ENCODE peak calls at places on chromosomes 5 and 9, in ten cellular contexts. One of them, this sample, is unnamed.

GRCh38 chr5:172002310-172002709 is 4.1 kb downstream of the FBXW11 start:
- DNase-seq in H54: no peak
- DNase-seq in breast epithelium: no peak
- DNase-seq in aorta: no peak
- DNase-seq in NCI-H774: no peak
- DNase-seq in neuronal stem cell: no peak
- DNase-seq in NCI-H1436 treated with DMSO at 0.1 percent for 48 hours: no peak
- DNase-seq in CD4-positive, CD25-positive, alpha-beta regulatory T cell: no peak
- DNase-seq in brain microvascular endothelial cell: no peak
- DNase-seq in retinal pigment epithelial cell: no peak
- DNase-seq in this sample: no peak

GRCh38 chr5:53201746-53202145 is 92.2 kb upstream of the MOCS2 start:
- DNase-seq in NCI-H1436 treated with DMSO at 0.1 percent for 48 hours: no peak
- DNase-seq in CD4-positive, CD25-positive, alpha-beta regulatory T cell: no peak
- DNase-seq in breast epithelium: no peak
- DNase-seq in neuronal stem cell: no peak
- DNase-seq in retinal pigment epithelial cell: no peak
- DNase-seq in aorta: no peak
- DNase-seq in NCI-H774: no peak
- DNase-seq in H54: no peak
- DNase-seq in brain microvascular endothelial cell: no peak
- DNase-seq in this sample: no peak

GRCh38 chr9:137461663-137462395 is 2.7 kb upstream of the NSMF start:
- DNase-seq in neuronal stem cell: no peak
- DNase-seq in retinal pigment epithelial cell: no peak
- DNase-seq in CD4-positive, CD25-positive, alpha-beta regulatory T cell: peak; percentile 77
- DNase-seq in aorta: peak; percentile 73
- DNase-seq in brain microvascular endothelial cell: no peak
- DNase-seq in H54: no peak
- DNase-seq in NCI-H774: no peak
- DNase-seq in breast epithelium: no peak
- DNase-seq in NCI-H1436 treated with DMSO at 0.1 percent for 48 hours: no peak
- DNase-seq in this sample: peak; percentile 89

GRCh38 chr5:149497357-149497756 is 53.9 kb downstream of the CSNK1A1 start:
- DNase-seq in brain microvascular endothelial cell: peak; percentile 56
- DNase-seq in breast epithelium: no peak
- DNase-seq in CD4-positive, CD25-positive, alpha-beta regulatory T cell: no peak
- DNase-seq in NCI-H774: no peak
- DNase-seq in H54: no peak
- DNase-seq in retinal pigment epithelial cell: no peak
- DNase-seq in neuronal stem cell: no peak
- DNase-seq in aorta: no peak
- DNase-seq in NCI-H1436 treated with DMSO at 0.1 percent for 48 hours: no peak
- DNase-seq in this sample: no peak

GRCh38 chr5:134371834-134372340 is 518 bp downstream of the UBE2B start:
- DNase-seq in breast epithelium: peak; percentile 60
- DNase-seq in NCI-H774: no peak
- DNase-seq in CD4-positive, CD25-positive, alpha-beta regulatory T cell: peak; percentile 10
- DNase-seq in aorta: peak; percentile 77
- DNase-seq in brain microvascular endothelial cell: peak; percentile 22
- DNase-seq in NCI-H1436 treated with DMSO at 0.1 percent for 48 hours: no peak
- DNase-seq in retinal pigment epithelial cell: peak; percentile 18
- DNase-seq in neuronal stem cell: peak; percentile 65
- DNase-seq in H54: peak; percentile 12
- DNase-seq in this sample: peak; percentile 26

GRCh38 chr5:100772011-100772410 is 131.1 kb downstream of the ST8SIA4 start:
- DNase-seq in breast epithelium: no peak
- DNase-seq in retinal pigment epithelial cell: no peak
- DNase-seq in CD4-positive, CD25-positive, alpha-beta regulatory T cell: no peak
- DNase-seq in aorta: no peak
- DNase-seq in brain microvascular endothelial cell: no peak
- DNase-seq in H54: no peak
- DNase-seq in neuronal stem cell: no peak
- DNase-seq in NCI-H1436 treated with DMSO at 0.1 percent for 48 hours: peak; percentile 9
- DNase-seq in NCI-H774: no peak
- DNase-seq in this sample: no peak

GRCh38 chr5:18003312-18003711 is 369.1 kb downstream of the TAF11L14 start:
- DNase-seq in NCI-H1436 treated with DMSO at 0.1 percent for 48 hours: no peak
- DNase-seq in CD4-positive, CD25-positive, alpha-beta regulatory T cell: no peak
- DNase-seq in retinal pigment epithelial cell: no peak
- DNase-seq in neuronal stem cell: no peak
- DNase-seq in brain microvascular endothelial cell: no peak
- DNase-seq in NCI-H774: no peak
- DNase-seq in aorta: no peak
- DNase-seq in breast epithelium: no peak
- DNase-seq in H54: no peak
- DNase-seq in this sample: no peak

GRCh38 chr9:36499156-36499886 is 73.4 kb upstream of the MELK start:
- DNase-seq in retinal pigment epithelial cell: no peak
- DNase-seq in breast epithelium: no peak
- DNase-seq in H54: no peak
- DNase-seq in CD4-positive, CD25-positive, alpha-beta regulatory T cell: no peak
- DNase-seq in aorta: no peak
- DNase-seq in NCI-H774: no peak
- DNase-seq in neuronal stem cell: peak; percentile 26
- DNase-seq in brain microvascular endothelial cell: no peak
- DNase-seq in NCI-H1436 treated with DMSO at 0.1 percent for 48 hours: peak; percentile 81
- DNase-seq in this sample: no peak

GRCh38 chr5:126597156-126597555 is 2.1 kb upstream of the ALDH7A1 start:
- DNase-seq in aorta: no peak
- DNase-seq in breast epithelium: no peak
- DNase-seq in CD4-positive, CD25-positive, alpha-beta regulatory T cell: no peak
- DNase-seq in NCI-H1436 treated with DMSO at 0.1 percent for 48 hours: no peak
- DNase-seq in retinal pigment epithelial cell: no peak
- DNase-seq in neuronal stem cell: no peak
- DNase-seq in NCI-H774: no peak
- DNase-seq in brain microvascular endothelial cell: peak; percentile 72
- DNase-seq in H54: no peak
- DNase-seq in this sample: no peak

GRCh38 chr9:126377521-126377920 is 50.9 kb downstream of the MVB12B start:
- DNase-seq in brain microvascular endothelial cell: no peak
- DNase-seq in NCI-H1436 treated with DMSO at 0.1 percent for 48 hours: no peak
- DNase-seq in neuronal stem cell: no peak
- DNase-seq in NCI-H774: no peak
- DNase-seq in retinal pigment epithelial cell: no peak
- DNase-seq in breast epithelium: no peak
- DNase-seq in aorta: no peak
- DNase-seq in H54: no peak
- DNase-seq in CD4-positive, CD25-positive, alpha-beta regulatory T cell: no peak
- DNase-seq in this sample: no peak

GRCh38 chr9:100601216-100601615 is 23.3 kb downstream of the CAVIN4 start:
- DNase-seq in brain microvascular endothelial cell: peak; percentile 44
- DNase-seq in NCI-H774: peak; percentile 62
- DNase-seq in H54: peak; percentile 63
- DNase-seq in aorta: no peak
- DNase-seq in CD4-positive, CD25-positive, alpha-beta regulatory T cell: no peak
- DNase-seq in neuronal stem cell: no peak
- DNase-seq in NCI-H1436 treated with DMSO at 0.1 percent for 48 hours: no peak
- DNase-seq in retinal pigment epithelial cell: no peak
- DNase-seq in breast epithelium: no peak
- DNase-seq in this sample: peak; percentile 51

GRCh38 chr5:40258205-40258604 is 421.5 kb upstream of the PTGER4 start:
- DNase-seq in retinal pigment epithelial cell: no peak
- DNase-seq in NCI-H774: no peak
- DNase-seq in breast epithelium: no peak
- DNase-seq in CD4-positive, CD25-positive, alpha-beta regulatory T cell: no peak
- DNase-seq in aorta: no peak
- DNase-seq in neuronal stem cell: no peak
- DNase-seq in NCI-H1436 treated with DMSO at 0.1 percent for 48 hours: no peak
- DNase-seq in H54: no peak
- DNase-seq in brain microvascular endothelial cell: no peak
- DNase-seq in this sample: no peak

GRCh38 chr9:91392435-91392834 is 30.7 kb upstream of the AUH start:
- DNase-seq in NCI-H1436 treated with DMSO at 0.1 percent for 48 hours: no peak
- DNase-seq in breast epithelium: no peak
- DNase-seq in aorta: no peak
- DNase-seq in brain microvascular endothelial cell: no peak
- DNase-seq in CD4-positive, CD25-positive, alpha-beta regulatory T cell: no peak
- DNase-seq in neuronal stem cell: no peak
- DNase-seq in H54: no peak
- DNase-seq in retinal pigment epithelial cell: no peak
- DNase-seq in NCI-H774: no peak
- DNase-seq in this sample: no peak

GRCh38 chr9:76664120-76664519 is 100.1 kb upstream of the PCA3 start:
- DNase-seq in neuronal stem cell: no peak
- DNase-seq in NCI-H774: no peak
- DNase-seq in aorta: no peak
- DNase-seq in CD4-positive, CD25-positive, alpha-beta regulatory T cell: no peak
- DNase-seq in H54: no peak
- DNase-seq in NCI-H1436 treated with DMSO at 0.1 percent for 48 hours: no peak
- DNase-seq in brain microvascular endothelial cell: no peak
- DNase-seq in retinal pigment epithelial cell: no peak
- DNase-seq in breast epithelium: no peak
- DNase-seq in this sample: no peak

GRCh38 chr5:57843016-57843402 is 360.4 kb upstream of the ACTBL2 start:
- DNase-seq in aorta: no peak
- DNase-seq in H54: no peak
- DNase-seq in CD4-positive, CD25-positive, alpha-beta regulatory T cell: no peak
- DNase-seq in brain microvascular endothelial cell: no peak
- DNase-seq in NCI-H774: no peak
- DNase-seq in retinal pigment epithelial cell: peak; percentile 90
- DNase-seq in breast epithelium: no peak
- DNase-seq in neuronal stem cell: no peak
- DNase-seq in NCI-H1436 treated with DMSO at 0.1 percent for 48 hours: no peak
- DNase-seq in this sample: no peak

GRCh38 chr9:130933114-130934046 is 5.7 kb downstream of the FIBCD1 start:
- DNase-seq in breast epithelium: no peak
- DNase-seq in brain microvascular endothelial cell: peak; percentile 69
- DNase-seq in aorta: no peak
- DNase-seq in H54: peak; percentile 53
- DNase-seq in retinal pigment epithelial cell: no peak
- DNase-seq in NCI-H774: no peak
- DNase-seq in CD4-positive, CD25-positive, alpha-beta regulatory T cell: no peak
- DNase-seq in neuronal stem cell: no peak
- DNase-seq in NCI-H1436 treated with DMSO at 0.1 percent for 48 hours: no peak
- DNase-seq in this sample: no peak

GRCh38 chr5:61603211-61603908 is 271.3 kb downstream of the ZSWIM6 start:
- DNase-seq in neuronal stem cell: no peak
- DNase-seq in breast epithelium: no peak
- DNase-seq in NCI-H1436 treated with DMSO at 0.1 percent for 48 hours: no peak
- DNase-seq in aorta: peak; percentile 48
- DNase-seq in CD4-positive, CD25-positive, alpha-beta regulatory T cell: no peak
- DNase-seq in NCI-H774: no peak
- DNase-seq in H54: no peak
- DNase-seq in brain microvascular endothelial cell: no peak
- DNase-seq in retinal pigment epithelial cell: no peak
- DNase-seq in this sample: no peak

GRCh38 chr9:133528001-133528886 is 3.5 kb upstream of the MYMK start:
- DNase-seq in NCI-H774: no peak
- DNase-seq in breast epithelium: no peak
- DNase-seq in CD4-positive, CD25-positive, alpha-beta regulatory T cell: no peak
- DNase-seq in brain microvascular endothelial cell: no peak
- DNase-seq in aorta: no peak
- DNase-seq in neuronal stem cell: no peak
- DNase-seq in retinal pigment epithelial cell: no peak
- DNase-seq in H54: no peak
- DNase-seq in NCI-H1436 treated with DMSO at 0.1 percent for 48 hours: no peak
- DNase-seq in this sample: no peak

GRCh38 chr9:93830224-93830596 is 124.9 kb downstream of the BARX1 start:
- DNase-seq in brain microvascular endothelial cell: no peak
- DNase-seq in aorta: no peak
- DNase-seq in NCI-H1436 treated with DMSO at 0.1 percent for 48 hours: no peak
- DNase-seq in H54: no peak
- DNase-seq in breast epithelium: no peak
- DNase-seq in CD4-positive, CD25-positive, alpha-beta regulatory T cell: no peak
- DNase-seq in NCI-H774: no peak
- DNase-seq in retinal pigment epithelial cell: no peak
- DNase-seq in neuronal stem cell: no peak
- DNase-seq in this sample: no peak

GRCh38 chr5:116572375-116573278 is 2.0 kb downstream of the SEMA6A start:
- DNase-seq in aorta: peak; percentile 52
- DNase-seq in NCI-H1436 treated with DMSO at 0.1 percent for 48 hours: no peak
- DNase-seq in neuronal stem cell: peak; percentile 54
- DNase-seq in CD4-positive, CD25-positive, alpha-beta regulatory T cell: no peak
- DNase-seq in brain microvascular endothelial cell: no peak
- DNase-seq in breast epithelium: peak; percentile 57
- DNase-seq in NCI-H774: no peak
- DNase-seq in H54: no peak
- DNase-seq in retinal pigment epithelial cell: no peak
- DNase-seq in this sample: no peak

GRCh38 chr5:163248856-163249255 is 188.5 kb upstream of the CCNG1 start:
- DNase-seq in CD4-positive, CD25-positive, alpha-beta regulatory T cell: no peak
- DNase-seq in breast epithelium: no peak
- DNase-seq in retinal pigment epithelial cell: no peak
- DNase-seq in brain microvascular endothelial cell: no peak
- DNase-seq in aorta: no peak
- DNase-seq in neuronal stem cell: no peak
- DNase-seq in H54: no peak
- DNase-seq in NCI-H1436 treated with DMSO at 0.1 percent for 48 hours: no peak
- DNase-seq in NCI-H774: no peak
- DNase-seq in this sample: no peak

GRCh38 chr9:124782661-124783574 is 6.0 kb downstream of the OLFML2A start:
- DNase-seq in NCI-H1436 treated with DMSO at 0.1 percent for 48 hours: no peak
- DNase-seq in CD4-positive, CD25-positive, alpha-beta regulatory T cell: no peak
- DNase-seq in H54: no peak
- DNase-seq in retinal pigment epithelial cell: no peak
- DNase-seq in brain microvascular endothelial cell: no peak
- DNase-seq in NCI-H774: no peak
- DNase-seq in breast epithelium: peak; percentile 34
- DNase-seq in aorta: no peak
- DNase-seq in neuronal stem cell: no peak
- DNase-seq in this sample: peak; percentile 6

GRCh38 chr9:134495881-134496412 is 145.7 kb upstream of the COL5A1 start:
- DNase-seq in CD4-positive, CD25-positive, alpha-beta regulatory T cell: no peak
- DNase-seq in neuronal stem cell: no peak
- DNase-seq in brain microvascular endothelial cell: no peak
- DNase-seq in NCI-H1436 treated with DMSO at 0.1 percent for 48 hours: no peak
- DNase-seq in aorta: peak; percentile 39
- DNase-seq in retinal pigment epithelial cell: no peak
- DNase-seq in breast epithelium: no peak
- DNase-seq in NCI-H774: no peak
- DNase-seq in H54: no peak
- DNase-seq in this sample: no peak

GRCh38 chr9:3858961-3859360 is 333.2 kb upstream of the RFX3 start:
- DNase-seq in brain microvascular endothelial cell: no peak
- DNase-seq in CD4-positive, CD25-positive, alpha-beta regulatory T cell: no peak
- DNase-seq in NCI-H1436 treated with DMSO at 0.1 percent for 48 hours: no peak
- DNase-seq in H54: no peak
- DNase-seq in NCI-H774: no peak
- DNase-seq in retinal pigment epithelial cell: no peak
- DNase-seq in neuronal stem cell: no peak
- DNase-seq in breast epithelium: no peak
- DNase-seq in aorta: no peak
- DNase-seq in this sample: no peak

GRCh38 chr9:134629586-134630392 is 11.8 kb upstream of the COL5A1 start:
- DNase-seq in brain microvascular endothelial cell: no peak
- DNase-seq in neuronal stem cell: no peak
- DNase-seq in CD4-positive, CD25-positive, alpha-beta regulatory T cell: no peak
- DNase-seq in H54: no peak
- DNase-seq in aorta: peak; percentile 69
- DNase-seq in NCI-H1436 treated with DMSO at 0.1 percent for 48 hours: no peak
- DNase-seq in breast epithelium: peak; percentile 38
- DNase-seq in retinal pigment epithelial cell: no peak
- DNase-seq in NCI-H774: no peak
- DNase-seq in this sample: no peak

GRCh38 chr9:131661954-131662621 is 77.8 kb downstream of the RAPGEF1 start:
- DNase-seq in breast epithelium: no peak
- DNase-seq in retinal pigment epithelial cell: no peak
- DNase-seq in NCI-H1436 treated with DMSO at 0.1 percent for 48 hours: no peak
- DNase-seq in brain microvascular endothelial cell: no peak
- DNase-seq in H54: no peak
- DNase-seq in NCI-H774: no peak
- DNase-seq in neuronal stem cell: no peak
- DNase-seq in aorta: no peak
- DNase-seq in CD4-positive, CD25-positive, alpha-beta regulatory T cell: peak; percentile 44
- DNase-seq in this sample: peak; percentile 58

GRCh38 chr9:113516840-113517577 is 53.5 kb downstream of the RGS3 start:
- DNase-seq in H54: no peak
- DNase-seq in NCI-H1436 treated with DMSO at 0.1 percent for 48 hours: no peak
- DNase-seq in brain microvascular endothelial cell: no peak
- DNase-seq in retinal pigment epithelial cell: no peak
- DNase-seq in breast epithelium: no peak
- DNase-seq in aorta: no peak
- DNase-seq in NCI-H774: no peak
- DNase-seq in CD4-positive, CD25-positive, alpha-beta regulatory T cell: peak; percentile 24
- DNase-seq in neuronal stem cell: no peak
- DNase-seq in this sample: peak; percentile 85

GRCh38 chr5:109707531-109707930 is 17.8 kb downstream of the MAN2A1 start:
- DNase-seq in H54: no peak
- DNase-seq in aorta: no peak
- DNase-seq in retinal pigment epithelial cell: no peak
- DNase-seq in brain microvascular endothelial cell: no peak
- DNase-seq in NCI-H1436 treated with DMSO at 0.1 percent for 48 hours: no peak
- DNase-seq in breast epithelium: no peak
- DNase-seq in CD4-positive, CD25-positive, alpha-beta regulatory T cell: no peak
- DNase-seq in neuronal stem cell: no peak
- DNase-seq in NCI-H774: no peak
- DNase-seq in this sample: no peak

This sample was measured in GM13977.